ENCODE peak calls at places on chromosome 7, in six cellular contexts. One of them, this sample, is unnamed.

GRCh38 chr7:113199841-113200240 is 81.5 kb upstream of the SMIM30 start:
- DNase-seq in sigmoid colon: no peak
- DNase-seq in fibroblast of villous mesenchyme: peak
- DNase-seq in GM12878: no peak
- DNase-seq in brain microvascular endothelial cell: peak
- DNase-seq in HL-60: no peak
- DNase-seq in this sample: peak

GRCh38 chr7:31488562-31489203 is 25.2 kb upstream of the ITPRID1 start:
- DNase-seq in sigmoid colon: no peak
- DNase-seq in fibroblast of villous mesenchyme: no peak
- DNase-seq in GM12878: peak
- DNase-seq in brain microvascular endothelial cell: no peak
- DNase-seq in HL-60: peak
- DNase-seq in this sample: no peak

GRCh38 chr7:148368562-148368961 is 222.0 kb upstream of the C7orf33 start:
- DNase-seq in sigmoid colon: no peak
- DNase-seq in fibroblast of villous mesenchyme: no peak
- DNase-seq in GM12878: no peak
- DNase-seq in brain microvascular endothelial cell: no peak
- DNase-seq in HL-60: no peak
- DNase-seq in this sample: no peak

GRCh38 chr7:139772837-139773236 is 5.0 kb downstream of the HIPK2 start:
- DNase-seq in sigmoid colon: no peak
- DNase-seq in fibroblast of villous mesenchyme: no peak
- DNase-seq in GM12878: no peak
- DNase-seq in brain microvascular endothelial cell: no peak
- DNase-seq in HL-60: no peak
- DNase-seq in this sample: no peak

GRCh38 chr7:55365103-55365679 is at the start of gene LANCL2:
- DNase-seq in sigmoid colon: no peak
- DNase-seq in fibroblast of villous mesenchyme: peak
- DNase-seq in GM12878: no peak
- DNase-seq in brain microvascular endothelial cell: no peak
- DNase-seq in HL-60: no peak
- DNase-seq in this sample: no peak

GRCh38 chr7:135714534-135715009 is 13.4 kb downstream of the SLC13A4 start:
- DNase-seq in sigmoid colon: no peak
- DNase-seq in fibroblast of villous mesenchyme: peak
- DNase-seq in GM12878: no peak
- DNase-seq in brain microvascular endothelial cell: peak
- DNase-seq in HL-60: no peak
- DNase-seq in this sample: peak

GRCh38 chr7:911791-912480 is 35.6 kb downstream of the GET4 start:
- DNase-seq in sigmoid colon: no peak
- DNase-seq in fibroblast of villous mesenchyme: no peak
- DNase-seq in GM12878: no peak
- DNase-seq in brain microvascular endothelial cell: no peak
- DNase-seq in HL-60: no peak
- DNase-seq in this sample: no peak

GRCh38 chr7:149885191-149886017 is 11.6 kb downstream of the ATP6V0E2 start:
- DNase-seq in sigmoid colon: no peak
- DNase-seq in fibroblast of villous mesenchyme: no peak
- DNase-seq in GM12878: no peak
- DNase-seq in brain microvascular endothelial cell: no peak
- DNase-seq in HL-60: no peak
- DNase-seq in this sample: no peak

GRCh38 chr7:79137942-79138341 is 315.5 kb downstream of the MAGI2 start:
- DNase-seq in sigmoid colon: no peak
- DNase-seq in fibroblast of villous mesenchyme: peak
- DNase-seq in GM12878: no peak
- DNase-seq in brain microvascular endothelial cell: peak
- DNase-seq in HL-60: no peak
- DNase-seq in this sample: no peak

GRCh38 chr7:27160546-27161213 is 4.2 kb upstream of the HOXA7 start:
- DNase-seq in sigmoid colon: peak
- DNase-seq in fibroblast of villous mesenchyme: peak
- DNase-seq in GM12878: peak
- DNase-seq in brain microvascular endothelial cell: peak
- DNase-seq in HL-60: peak
- DNase-seq in this sample: no peak

GRCh38 chr7:130273863-130274262 is 7.2 kb downstream of the CPA2 start:
- DNase-seq in sigmoid colon: no peak
- DNase-seq in fibroblast of villous mesenchyme: peak
- DNase-seq in GM12878: no peak
- DNase-seq in brain microvascular endothelial cell: no peak
- DNase-seq in HL-60: no peak
- DNase-seq in this sample: peak

GRCh38 chr7:78530351-78530750 is 731.8 kb downstream of the PHTF2 start:
- DNase-seq in sigmoid colon: no peak
- DNase-seq in fibroblast of villous mesenchyme: peak
- DNase-seq in GM12878: no peak
- DNase-seq in brain microvascular endothelial cell: peak
- DNase-seq in HL-60: no peak
- DNase-seq in this sample: peak

GRCh38 chr7:74083928-74084721 is 521 bp downstream of the LIMK1 start:
- DNase-seq in sigmoid colon: peak
- DNase-seq in fibroblast of villous mesenchyme: peak
- DNase-seq in GM12878: no peak
- DNase-seq in brain microvascular endothelial cell: no peak
- DNase-seq in HL-60: peak
- DNase-seq in this sample: no peak

GRCh38 chr7:92782236-92782635 is 54.1 kb downstream of the CDK6 start:
- DNase-seq in sigmoid colon: no peak
- DNase-seq in fibroblast of villous mesenchyme: no peak
- DNase-seq in GM12878: no peak
- DNase-seq in brain microvascular endothelial cell: no peak
- DNase-seq in HL-60: peak
- DNase-seq in this sample: no peak

GRCh38 chr7:92781117-92781720 is 55.2 kb downstream of the CDK6 start:
- DNase-seq in sigmoid colon: no peak
- DNase-seq in fibroblast of villous mesenchyme: peak
- DNase-seq in GM12878: no peak
- DNase-seq in brain microvascular endothelial cell: no peak
- DNase-seq in HL-60: peak
- DNase-seq in this sample: no peak

GRCh38 chr7:92773808-92774207 is 62.6 kb downstream of the CDK6 start:
- DNase-seq in sigmoid colon: no peak
- DNase-seq in fibroblast of villous mesenchyme: no peak
- DNase-seq in GM12878: no peak
- DNase-seq in brain microvascular endothelial cell: no peak
- DNase-seq in HL-60: no peak
- DNase-seq in this sample: no peak

GRCh38 chr7:92778972-92779371 is 57.4 kb downstream of the CDK6 start:
- DNase-seq in sigmoid colon: peak
- DNase-seq in fibroblast of villous mesenchyme: peak
- DNase-seq in GM12878: peak
- DNase-seq in brain microvascular endothelial cell: peak
- DNase-seq in HL-60: peak
- DNase-seq in this sample: peak

GRCh38 chr7:92777993-92778392 is 58.4 kb downstream of the CDK6 start:
- DNase-seq in sigmoid colon: no peak
- DNase-seq in fibroblast of villous mesenchyme: no peak
- DNase-seq in GM12878: no peak
- DNase-seq in brain microvascular endothelial cell: no peak
- DNase-seq in HL-60: no peak
- DNase-seq in this sample: no peak
- H3K4me3 ChIP-seq in sigmoid colon: no peak
- H3K4me3 ChIP-seq in fibroblast of villous mesenchyme: no peak
- H3K4me3 ChIP-seq in GM12878: no peak
- H3K4me3 ChIP-seq in brain microvascular endothelial cell: no peak
- H3K4me3 ChIP-seq in HL-60: no peak
- H3K4me3 ChIP-seq in this sample: no peak

GRCh38 chr7:106959753-106960152 is 84.8 kb upstream of the PRKAR2B start:
- DNase-seq in sigmoid colon: no peak
- DNase-seq in fibroblast of villous mesenchyme: no peak
- DNase-seq in GM12878: no peak
- DNase-seq in brain microvascular endothelial cell: no peak
- DNase-seq in HL-60: no peak
- DNase-seq in this sample: no peak
- TF ChIP-seq CTCF in sigmoid colon: no peak
- TF ChIP-seq CTCF in fibroblast of villous mesenchyme: peak
- TF ChIP-seq CTCF in GM12878: peak
- TF ChIP-seq CTCF in brain microvascular endothelial cell: peak
- TF ChIP-seq CTCF in HL-60: no peak
- TF ChIP-seq CTCF in this sample: no peak

GRCh38 chr7:70597071-70597470 is 534.9 kb upstream of the GALNT17 start:
- DNase-seq in sigmoid colon: no peak
- DNase-seq in fibroblast of villous mesenchyme: no peak
- DNase-seq in GM12878: no peak
- DNase-seq in brain microvascular endothelial cell: no peak
- DNase-seq in HL-60: no peak
- DNase-seq in this sample: no peak

GRCh38 chr7:70596575-70596891 is 535.4 kb upstream of the GALNT17 start:
- DNase-seq in sigmoid colon: no peak
- DNase-seq in fibroblast of villous mesenchyme: no peak
- DNase-seq in GM12878: no peak
- DNase-seq in brain microvascular endothelial cell: no peak
- DNase-seq in HL-60: no peak
- DNase-seq in this sample: no peak

GRCh38 chr7:70598976-70599375 is 533.0 kb upstream of the GALNT17 start:
- DNase-seq in sigmoid colon: no peak
- DNase-seq in fibroblast of villous mesenchyme: no peak
- DNase-seq in GM12878: no peak
- DNase-seq in brain microvascular endothelial cell: no peak
- DNase-seq in HL-60: no peak
- DNase-seq in this sample: peak

GRCh38 chr7:70599446-70600190 is 532.3 kb upstream of the GALNT17 start:
- DNase-seq in sigmoid colon: no peak
- DNase-seq in fibroblast of villous mesenchyme: no peak
- DNase-seq in GM12878: no peak
- DNase-seq in brain microvascular endothelial cell: no peak
- DNase-seq in HL-60: no peak
- DNase-seq in this sample: no peak

GRCh38 chr7:70595741-70596574 is 536.0 kb upstream of the GALNT17 start:
- DNase-seq in sigmoid colon: no peak
- DNase-seq in fibroblast of villous mesenchyme: no peak
- DNase-seq in GM12878: no peak
- DNase-seq in brain microvascular endothelial cell: no peak
- DNase-seq in HL-60: no peak
- DNase-seq in this sample: no peak
- H3K4me3 ChIP-seq in sigmoid colon: peak
- H3K4me3 ChIP-seq in fibroblast of villous mesenchyme: no peak
- H3K4me3 ChIP-seq in GM12878: peak
- H3K4me3 ChIP-seq in brain microvascular endothelial cell: peak
- H3K4me3 ChIP-seq in HL-60: no peak
- H3K4me3 ChIP-seq in this sample: no peak

DNA sequence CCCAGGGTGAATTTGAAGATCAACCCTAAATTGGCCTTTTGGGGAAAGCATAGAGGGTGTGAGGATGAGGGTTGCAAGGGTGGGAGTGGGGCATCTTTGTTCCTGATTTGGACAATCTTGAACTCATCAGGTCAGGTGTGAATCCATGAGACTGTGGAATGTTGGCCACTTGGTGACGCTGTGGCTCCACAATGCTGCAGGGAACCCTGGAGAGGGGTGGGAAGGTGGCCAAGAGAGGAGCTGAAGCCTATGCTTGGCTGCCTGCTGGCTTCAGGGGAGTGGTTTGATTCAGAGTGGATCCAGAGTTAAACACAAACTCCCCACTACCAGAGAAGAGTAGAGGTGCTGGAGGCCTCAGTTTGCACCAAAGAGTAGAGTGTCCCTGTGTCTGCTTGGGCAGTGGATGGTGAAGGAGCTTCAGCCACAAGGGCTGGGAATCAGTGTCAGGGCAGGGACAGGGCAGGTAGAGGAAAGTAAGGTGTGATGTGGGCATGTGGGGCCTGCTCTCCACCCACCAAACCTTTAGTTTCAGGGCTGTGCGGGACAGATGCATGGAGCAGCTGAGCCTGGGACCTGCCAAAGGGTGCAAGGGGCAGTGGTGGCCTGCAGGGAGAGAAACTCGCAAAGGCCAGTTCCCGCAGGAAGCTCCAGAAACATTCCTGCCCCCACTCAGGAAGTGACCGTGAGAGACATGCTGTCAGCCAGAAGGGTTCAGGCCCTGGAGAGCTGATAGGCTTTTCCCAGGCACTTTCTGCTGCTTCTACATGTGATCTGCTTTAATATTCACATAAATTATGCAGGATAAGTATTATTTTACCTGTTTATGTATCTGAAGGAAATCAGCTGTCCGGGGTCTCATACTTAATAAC is 81.0 kb upstream of the PRSS58 start:
- DNase-seq in sigmoid colon: no peak
- DNase-seq in fibroblast of villous mesenchyme: no peak
- DNase-seq in GM12878: no peak
- DNase-seq in brain microvascular endothelial cell: peak
- DNase-seq in HL-60: no peak
- DNase-seq in this sample: no peak
- TF ChIP-seq CTCF in sigmoid colon: no peak
- TF ChIP-seq CTCF in fibroblast of villous mesenchyme: peak
- TF ChIP-seq CTCF in GM12878: no peak
- TF ChIP-seq CTCF in brain microvascular endothelial cell: peak
- TF ChIP-seq CTCF in HL-60: no peak
- TF ChIP-seq CTCF in this sample: peak

GRCh38 chr7:99406557-99406956 is 1.8 kb downstream of the PDAP1 start:
- DNase-seq in sigmoid colon: no peak
- DNase-seq in fibroblast of villous mesenchyme: no peak
- DNase-seq in GM12878: no peak
- DNase-seq in brain microvascular endothelial cell: no peak
- DNase-seq in HL-60: no peak
- DNase-seq in this sample: no peak
- H3K4me3 ChIP-seq in sigmoid colon: no peak
- H3K4me3 ChIP-seq in fibroblast of villous mesenchyme: peak
- H3K4me3 ChIP-seq in GM12878: peak
- H3K4me3 ChIP-seq in brain microvascular endothelial cell: no peak
- H3K4me3 ChIP-seq in HL-60: no peak
- H3K4me3 ChIP-seq in this sample: no peak